ENCODE peak calls at places on chromosome 10, in six cellular contexts. J is mesenchymal stem cell, T is IMR-90, X is H9, B is mesendoderm, W is H1. Y is an unnamed sample.

GRCh38 chr10:17265468-17265867 is 37.4 kb downstream of the VIM start:
- DNase-seq in J (no peak), X (no peak), B (no peak), T (peak), W (no peak), Y (no peak)

GRCh38 chr10:12681250-12681649 is 320.3 kb downstream of the CCDC3 start:
- DNase-seq in B (no peak), X (no peak), T (no peak), W (no peak), J (no peak), Y (no peak)

GRCh38 chr10:4131407-4132215 is 346.6 kb upstream of the KLF6 start:
- DNase-seq in B (no peak), T (peak), W (no peak), J (peak), X (no peak), Y (no peak)

GRCh38 chr10:128572696-128573095 is 446.5 kb upstream of the MKI67 start:
- DNase-seq in X (no peak), B (no peak), J (no peak), W (no peak), T (no peak), Y (no peak)

GRCh38 chr10:49300140-49300974 is 1.4 kb downstream of the C10orf71 start:
- DNase-seq in B (no peak), T (peak), W (no peak), X (no peak), J (no peak), Y (no peak)

GRCh38 chr10:36608251-36608650 is 517.1 kb upstream of the ANKRD30A start:
- DNase-seq in B (no peak), T (peak), J (no peak), X (no peak), W (no peak), Y (no peak)

GRCh38 chr10:13272164-13272571 is 27.7 kb downstream of the PHYH start:
- DNase-seq in J (no peak), T (peak), W (no peak), X (peak), B (no peak), Y (no peak)

GRCh38 chr10:90352288-90352687 is 505.6 kb downstream of the HTR7 start:
- DNase-seq in J (no peak), T (peak), W (no peak), B (peak), X (peak), Y (no peak)

GRCh38 chr10:129171816-129172215 is 295.2 kb upstream of the MGMT start:
- DNase-seq in T (no peak), J (no peak), W (no peak), B (no peak), X (no peak), Y (no peak)

GRCh38 chr10:114487815-114488536 is 83.7 kb upstream of the AFAP1L2 start:
- DNase-seq in B (no peak), J (no peak), W (no peak), T (peak), X (no peak), Y (no peak)

GRCh38 chr10:114024876-114025609 is 18.6 kb upstream of the ADRB1 start:
- DNase-seq in T (peak), X (no peak), B (no peak), J (peak), W (no peak), Y (no peak)

GRCh38 chr10:34305189-34305588 is 509.9 kb downstream of the PARD3 start:
- DNase-seq in J (no peak), W (peak), X (peak), T (no peak), B (peak), Y (no peak)

GRCh38 chr10:117543999-117544728 is 1.6 kb downstream of the EMX2 start:
- DNase-seq in J (no peak), B (peak), W (no peak), X (peak), T (no peak), Y (no peak)

GRCh38 chr10:78551184-78552005 is 517.4 kb upstream of the ZMIZ1 start:
- DNase-seq in W (peak), B (peak), T (no peak), X (peak), J (no peak), Y (no peak)

GRCh38 chr10:101336382-101336781 is 17.6 kb upstream of the BTRC start:
- DNase-seq in T (no peak), B (no peak), X (no peak), W (no peak), J (no peak), Y (no peak)

GRCh38 chr10:84317174-84317573 is 11.2 kb upstream of the CCSER2 start:
- DNase-seq in B (no peak), T (no peak), W (no peak), J (no peak), X (no peak), Y (no peak)

GRCh38 chr10:67612577-67613537 is 83.1 kb downstream of the CTNNA3 start:
- DNase-seq in J (peak), W (no peak), B (no peak), X (no peak), T (peak), Y (no peak)

GRCh38 chr10:127293640-127294039 is 97.2 kb upstream of the INSYN2A start:
- DNase-seq in T (no peak), W (no peak), B (no peak), J (no peak), X (no peak), Y (no peak)

GRCh38 chr10:3850999-3851937 is 66.3 kb upstream of the KLF6 start:
- DNase-seq in W (no peak), T (peak), B (peak), X (no peak), J (peak), Y (no peak)

GRCh38 chr10:88230251-88230650 is 352.9 kb downstream of the RNLS start:
- DNase-seq in J (no peak), W (no peak), B (peak), T (no peak), X (no peak), Y (no peak)

GRCh38 chr10:76086571-76087260 is 655.3 kb downstream of the LRMDA start:
- DNase-seq in J (peak), T (peak), W (no peak), X (peak), B (peak), Y (no peak)

GRCh38 chr10:97320480-97321031 is 1.5 kb downstream of the FRAT1 start:
- DNase-seq in X (peak), B (no peak), J (no peak), W (no peak), T (no peak), Y (no peak)

GRCh38 chr10:7892146-7892545 is 73.8 kb downstream of the TAF3 start:
- DNase-seq in J (no peak), W (no peak), X (no peak), T (no peak), B (no peak), Y (no peak)

GRCh38 chr10:7895699-7896090 is 77.4 kb downstream of the TAF3 start:
- DNase-seq in X (no peak), W (no peak), J (no peak), B (no peak), T (no peak), Y (no peak)

GRCh38 chr10:7891634-7892033 is 73.3 kb downstream of the TAF3 start:
- DNase-seq in B (no peak), T (peak), X (no peak), W (no peak), J (peak), Y (no peak)

GRCh38 chr10:7901261-7901660 is 83.0 kb downstream of the TAF3 start:
- DNase-seq in W (no peak), T (no peak), J (no peak), B (no peak), X (no peak), Y (no peak)

DNA sequence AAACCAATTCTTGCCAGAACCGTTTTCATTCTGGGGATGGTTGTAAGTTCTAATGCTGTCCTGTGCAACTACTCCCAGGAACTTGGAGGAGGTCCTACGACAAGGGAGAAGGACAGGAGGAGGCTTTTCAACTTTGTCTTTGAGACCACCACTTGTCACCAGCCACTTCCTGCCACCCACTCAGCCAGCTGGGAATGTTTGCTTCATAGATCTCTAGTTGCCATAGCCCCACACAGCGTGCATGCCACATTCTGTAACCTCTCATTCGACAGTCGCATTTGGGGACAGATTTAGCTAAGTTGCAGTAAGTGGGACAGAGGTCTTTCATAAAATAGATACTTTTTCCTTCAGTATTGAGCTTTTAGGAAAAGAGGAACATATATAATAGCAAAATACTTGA is 78.0 kb downstream of the TAF3 start:
- DNase-seq in T (no peak), J (no peak), W (no peak), B (no peak), X (no peak), Y (no peak)
- H3K18ac ChIP-seq in T (no peak), J (no peak), W (no peak), B (no peak), X (no peak), Y (no peak)

GRCh38 chr10:15201589-15202300 is 33.3 kb upstream of the NMT2 start:
- DNase-seq in W (no peak), X (no peak), J (peak), B (no peak), T (peak), Y (no peak)

GRCh38 chr10:15197276-15197675 is 28.8 kb upstream of the NMT2 start:
- DNase-seq in T (peak), B (no peak), J (no peak), W (no peak), X (no peak), Y (no peak)

GRCh38 chr10:15197911-15198310 is 29.4 kb upstream of the NMT2 start:
- DNase-seq in W (no peak), J (no peak), B (no peak), X (no peak), T (no peak), Y (no peak)

GRCh38 chr10:15200626-15201025 is 32.1 kb upstream of the NMT2 start:
- DNase-seq in J (peak), B (peak), X (no peak), T (peak), W (no peak), Y (no peak)

GRCh38 chr10:15196335-15196834 is 27.9 kb upstream of the NMT2 start:
- DNase-seq in B (no peak), T (no peak), X (peak), W (no peak), J (no peak), Y (no peak)
- H3K18ac ChIP-seq in B (no peak), T (no peak), X (no peak), W (no peak), J (no peak), Y (no peak)

GRCh38 chr10:35372329-35372728 is 36.0 kb downstream of the CCNY start:
- DNase-seq in J (peak), T (no peak), W (no peak), B (no peak), X (no peak), Y (no peak)

GRCh38 chr10:35375091-35375765 is 38.9 kb downstream of the CCNY start:
- DNase-seq in W (no peak), T (peak), J (no peak), X (no peak), B (peak), Y (no peak)

GRCh38 chr10:35368485-35369048 is 32.3 kb downstream of the CCNY start:
- DNase-seq in T (no peak), W (no peak), X (no peak), B (no peak), J (no peak), Y (no peak)

GRCh38 chr10:35369049-35369760 is 32.9 kb downstream of the CCNY start:
- DNase-seq in W (no peak), B (no peak), X (no peak), J (peak), T (peak), Y (no peak)

DNA sequence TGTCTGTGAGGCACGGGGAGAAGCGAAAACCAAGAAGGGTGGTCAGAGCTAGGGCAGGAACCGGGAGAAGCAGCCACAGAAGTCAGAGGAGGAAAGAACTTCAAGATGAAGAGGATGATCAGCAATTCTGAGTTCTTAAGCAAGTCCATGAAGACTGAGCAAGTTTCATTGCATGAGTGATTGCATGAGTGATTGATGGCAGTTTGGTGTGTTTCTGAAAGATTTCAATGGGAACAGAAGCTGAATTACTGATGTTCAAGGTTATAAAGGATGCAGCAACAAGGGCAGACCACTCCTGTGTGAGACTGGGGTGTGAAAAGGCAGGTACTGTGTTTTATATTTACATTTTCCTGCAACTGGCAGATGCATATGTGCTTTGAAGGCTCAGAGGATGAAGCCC is 35.4 kb downstream of the CCNY start:
- DNase-seq in B (no peak), X (no peak), T (no peak), W (no peak), J (no peak), Y (no peak)
- H3K18ac ChIP-seq in B (no peak), X (no peak), T (no peak), W (no peak), J (no peak), Y (no peak)

GRCh38 chr10:55746002-55746401 is 615.1 kb downstream of the ZWINT start:
- DNase-seq in W (no peak), B (no peak), X (no peak), T (no peak), J (no peak), Y (no peak)
- H3K18ac ChIP-seq in W (no peak), B (no peak), X (no peak), T (no peak), J (no peak), Y (no peak)